ENCODE peak calls at places on chromosomes 16 and 17, in five cellular contexts. W is NCI-H446 treated with DMSO at 0.1 percent for 48 hours, B is iPS DF 6.9, S is CMK, Y is occipital lobe. F is an unnamed sample.

GRCh38 chr17:49821916-49822315 is 26.0 kb downstream of the TAC4 start:
- DNase-seq in Y (no peak), W (no peak), S (no peak), B (no peak), F (no peak)

GRCh38 chr17:65657251-65657828 is 95.9 kb upstream of the AXIN2 start:
- DNase-seq in W (no peak), B (no peak), Y (no peak), S (no peak), F (no peak)

GRCh38 chr16:3054965-3055733 is 8.8 kb downstream of the MMP25 start:
- DNase-seq in S (peak), W (no peak), B (no peak), Y (no peak), F (no peak)

GRCh38 chr16:17370233-17371013 is 100.3 kb downstream of the XYLT1 start:
- DNase-seq in W (no peak), B (no peak), Y (no peak), S (no peak), F (no peak)

GRCh38 chr16:55643161-55643970 is 12.4 kb upstream of the SLC6A2 start:
- DNase-seq in B (no peak), W (no peak), Y (no peak), S (no peak), F (no peak)

GRCh38 chr17:77394540-77395295 is 253.9 kb downstream of the SEC14L1 start:
- DNase-seq in Y (no peak), B (no peak), W (no peak), S (no peak), F (no peak)

GRCh38 chr16:49640606-49641005 is 215.3 kb downstream of the ZNF423 start:
- DNase-seq in B (no peak), S (no peak), W (no peak), Y (no peak), F (no peak)

GRCh38 chr17:15885770-15886169 is 59.2 kb upstream of the ADORA2B start:
- DNase-seq in B (no peak), S (no peak), W (no peak), Y (no peak), F (no peak)

GRCh38 chr17:234163-235047 is 53.0 kb upstream of the DOC2B start:
- DNase-seq in B (no peak), Y (peak), S (no peak), W (no peak), F (no peak)

GRCh38 chr16:70294385-70295029 is 4.5 kb upstream of the DDX19B start:
- DNase-seq in W (no peak), B (no peak), Y (no peak), S (no peak), F (no peak)

GRCh38 chr16:54287018-54287757 is 601 bp upstream of the IRX3 start:
- DNase-seq in B (no peak), Y (no peak), S (no peak), W (no peak), F (no peak)

GRCh38 chr17:68580236-68580903 is 20.8 kb downstream of the FAM20A start:
- DNase-seq in B (no peak), Y (no peak), S (no peak), W (no peak), F (no peak)

GRCh38 chr17:1742371-1743093 is at the start of gene SERPINF2:
- DNase-seq in Y (no peak), W (no peak), B (no peak), S (no peak), F (no peak)

GRCh38 chr17:81285179-81285878 is 9.8 kb downstream of the SLC38A10 start:
- DNase-seq in S (peak), B (no peak), W (no peak), Y (no peak), F (no peak)

GRCh38 chr17:49523706-49524472 is 28.8 kb downstream of the NGFR start:
- DNase-seq in S (no peak), W (peak), Y (no peak), B (no peak), F (no peak)

GRCh38 chr17:27603446-27603820 is 27.6 kb upstream of the LGALS9 start:
- DNase-seq in S (no peak), Y (no peak), W (no peak), B (no peak), F (no peak)

GRCh38 chr17:66415366-66416206 is 113.2 kb downstream of the PRKCA start:
- DNase-seq in B (no peak), S (no peak), Y (no peak), W (no peak), F (no peak)

GRCh38 chr17:78473951-78474630 is 95.6 kb downstream of the PGS1 start:
- DNase-seq in Y (no peak), B (no peak), S (no peak), W (no peak), F (no peak)

F was measured in caudate nucleus.